ENCODE peak calls at places on chromosomes 7 and 10, in eight cellular contexts. M, Z, L, K, D, O, B and E are unnamed samples.
A peak's percentile ranks its signal among the peaks of the same experiment; 100 is the strongest.

GRCh38 chr10:8404721-8405120 is 350.2 kb downstream of the GATA3 start:
- DNase-seq in M (no peak), Z (no peak), L (no peak), K (no peak), D (no peak), O (no peak), B (no peak), E (no peak)

GRCh38 chr10:101536800-101537199 is 51.3 kb downstream of the POLL start:
- DNase-seq in M (peak; percentile 32), Z (no peak), L (peak; percentile 57), K (no peak), D (peak; percentile 20), O (no peak), B (peak; percentile 62), E (no peak)

GRCh38 chr10:71076473-71077142 is 135.8 kb upstream of the UNC5B start:
- DNase-seq in M (no peak), Z (no peak), L (no peak), K (no peak), D (no peak), O (no peak), B (no peak), E (no peak)

GRCh38 chr7:116432517-116432916 is 67.0 kb upstream of the CAV2 start:
- DNase-seq in M (no peak), Z (no peak), L (no peak), K (no peak), D (no peak), O (no peak), B (no peak), E (no peak)

GRCh38 chr7:80450621-80451308 is 61.1 kb downstream of the GNAT3 start:
- DNase-seq in M (peak; percentile 13), Z (no peak), L (peak; percentile 62), K (no peak), D (no peak), O (no peak), B (peak; percentile 52), E (no peak)

GRCh38 chr10:63641799-63642198 is 120.6 kb downstream of the REEP3 start:
- DNase-seq in M (no peak), Z (no peak), L (no peak), K (no peak), D (no peak), O (no peak), B (no peak), E (no peak)

GRCh38 chr10:110642204-110642979 is 1.7 kb upstream of the RBM20 start:
- DNase-seq in M (no peak), Z (no peak), L (no peak), K (no peak), D (no peak), O (no peak), B (no peak), E (no peak)

GRCh38 chr7:72465521-72465920 is 53.4 kb upstream of the CALN1 start:
- DNase-seq in M (no peak), Z (no peak), L (no peak), K (no peak), D (no peak), O (no peak), B (no peak), E (no peak)

GRCh38 chr7:5701085-5701914 is 80.2 kb downstream of the RNF216 start:
- DNase-seq in M (no peak), Z (no peak), L (peak; percentile 75), K (no peak), D (no peak), O (no peak), B (no peak), E (no peak)

GRCh38 chr10:69819713-69820506 is 18.2 kb downstream of the COL13A1 start:
- DNase-seq in M (peak; percentile 22), Z (no peak), L (no peak), K (no peak), D (peak; percentile 48), O (no peak), B (no peak), E (no peak)

GRCh38 chr7:7770228-7770627 is 51.8 kb upstream of the RPA3 start:
- DNase-seq in M (peak; percentile 75), Z (no peak), L (no peak), K (no peak), D (no peak), O (no peak), B (peak; percentile 54), E (no peak)

GRCh38 chr7:135467207-135467711 is 42.6 kb downstream of the CNOT4 start:
- DNase-seq in M (no peak), Z (no peak), L (peak; percentile 92), K (no peak), D (no peak), O (no peak), B (no peak), E (no peak)

GRCh38 chr10:18312385-18313145 is 172.3 kb downstream of the CACNB2 start:
- DNase-seq in M (peak; percentile 48), Z (no peak), L (peak; percentile 27), K (no peak), D (peak; percentile 27), O (no peak), B (peak; percentile 71), E (peak; percentile 11)

GRCh38 chr10:92184977-92185376 is 105.9 kb downstream of the CPEB3 start:
- DNase-seq in M (no peak), Z (no peak), L (no peak), K (no peak), D (no peak), O (no peak), B (no peak), E (no peak)

GRCh38 chr10:35626971-35627507 is 15.1 kb downstream of the FZD8 start:
- DNase-seq in M (peak; percentile 36), Z (no peak), L (no peak), K (no peak), D (no peak), O (no peak), B (peak; percentile 73), E (no peak)

GRCh38 chr10:35635576-35635975 is 6.5 kb downstream of the FZD8 start:
- DNase-seq in M (peak; percentile 75), Z (no peak), L (peak; percentile 75), K (no peak), D (peak; percentile 46), O (peak; percentile 69), B (peak; percentile 88), E (no peak)

GRCh38 chr10:35632027-35632426 is 10.1 kb downstream of the FZD8 start:
- DNase-seq in M (no peak), Z (no peak), L (no peak), K (no peak), D (no peak), O (no peak), B (no peak), E (no peak)

GRCh38 chr10:35633006-35633980 is 8.8 kb downstream of the FZD8 start:
- DNase-seq in M (no peak), Z (no peak), L (peak; percentile 35), K (no peak), D (no peak), O (no peak), B (no peak), E (no peak)

DNA sequence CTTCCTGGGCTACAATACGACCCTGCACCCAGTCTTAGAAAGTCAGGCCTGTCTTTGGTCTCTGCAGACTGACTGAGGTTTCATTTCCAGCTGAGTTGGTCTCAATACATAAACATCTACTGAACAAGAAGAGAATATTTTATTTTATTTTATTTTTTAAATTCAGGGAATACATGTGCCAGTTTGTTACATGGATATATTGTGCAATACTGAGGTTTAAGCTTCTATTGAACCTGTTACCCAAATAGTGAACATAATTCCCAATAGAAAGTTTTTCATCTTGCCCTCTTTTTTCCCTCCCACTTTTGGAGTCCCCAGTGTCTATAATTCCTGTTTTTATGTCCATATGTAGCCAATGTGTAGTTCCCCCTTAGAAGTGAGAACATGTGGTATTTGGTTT is 10.7 kb downstream of the FZD8 start:
- DNase-seq in M (no peak), Z (no peak), L (no peak), K (no peak), D (no peak), O (no peak), B (no peak), E (no peak)
- TF ChIP-seq CTCF in M (no peak), Z (no peak), L (no peak), K (no peak), D (no peak), O (no peak), B (no peak), E (no peak)

DNA sequence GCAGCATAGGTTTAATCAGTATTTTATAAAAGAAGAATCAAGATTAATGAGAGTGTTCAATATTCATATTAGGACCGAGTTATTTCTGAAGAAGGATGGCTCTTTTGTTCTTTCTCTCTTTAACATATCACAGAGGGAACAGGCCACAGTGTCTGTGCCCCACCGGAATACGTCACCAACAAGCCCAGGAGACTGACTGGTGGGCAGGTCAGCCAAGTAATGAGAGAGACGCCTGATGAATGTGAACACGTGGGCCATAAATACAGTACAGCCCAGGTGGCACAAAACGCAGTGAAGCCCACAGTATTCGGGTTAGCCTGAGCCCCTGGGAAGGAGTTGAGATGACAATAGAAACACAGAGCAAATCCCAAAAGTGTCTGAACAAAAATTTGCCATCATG is 91.2 kb downstream of the KIAA1549 start:
- DNase-seq in M (no peak), Z (no peak), L (no peak), K (no peak), D (no peak), O (no peak), B (no peak), E (no peak)
- H3K4me3 ChIP-seq in M (no peak overlapping the region), Z (no peak overlapping the region), L (no peak overlapping the region), K (no peak overlapping the region), D (peak overlapping the region; percentile 16), O (no peak overlapping the region), B (no peak overlapping the region), E (no peak overlapping the region)

GRCh38 chr7:140176811-140177702 is at the start of gene KDM7A:
- DNase-seq in M (peak; percentile 97), Z (peak; percentile 94), L (peak; percentile 92), K (peak; percentile 70), D (no peak), O (peak; percentile 83), B (peak; percentile 84), E (peak; percentile 55)
- TF ChIP-seq CTCF in M (no peak), Z (no peak), L (no peak), K (no peak), D (no peak), O (no peak), B (no peak), E (no peak)

GRCh38 chr7:24701232-24701898 is 55.9 kb downstream of the GSDME start:
- DNase-seq in M (peak; percentile 73), Z (no peak), L (peak; percentile 85), K (no peak), D (peak; percentile 92), O (no peak), B (peak; percentile 88), E (peak; percentile 67)

GRCh38 chr7:24700446-24701044 is 56.7 kb downstream of the GSDME start:
- DNase-seq in M (peak; percentile 28), Z (no peak), L (no peak), K (no peak), D (no peak), O (no peak), B (peak; percentile 63), E (no peak)

GRCh38 chr7:24702674-24703235 is 54.5 kb downstream of the GSDME start:
- DNase-seq in M (peak; percentile 35), Z (no peak), L (no peak), K (no peak), D (no peak), O (no peak), B (peak; percentile 68), E (no peak)

GRCh38 chr7:24703296-24703695 is 54.0 kb downstream of the GSDME start:
- DNase-seq in M (peak; percentile 11), Z (no peak), L (peak; percentile 71), K (no peak), D (no peak), O (no peak), B (peak; percentile 54), E (no peak)

DNA sequence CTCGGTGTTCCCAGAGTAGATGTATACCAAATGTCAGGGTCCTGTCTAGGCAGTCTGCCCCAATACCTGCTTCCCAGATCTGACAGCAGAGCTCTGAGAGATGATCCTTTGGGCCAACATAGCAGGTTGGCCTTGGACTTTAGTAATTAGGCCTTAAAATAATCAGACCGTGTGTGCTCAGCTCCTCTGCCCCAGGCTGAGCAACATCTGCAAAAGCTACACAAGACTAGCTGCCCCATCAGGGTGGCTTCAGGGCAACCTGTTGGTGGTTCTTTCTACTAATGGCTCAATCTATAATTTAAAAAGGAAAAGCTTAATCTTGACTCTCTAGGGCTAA is 55.4 kb downstream of the GSDME start:
- DNase-seq in M (no peak), Z (no peak), L (no peak), K (no peak), D (no peak), O (no peak), B (no peak), E (no peak)
- H3K4me3 ChIP-seq in M (no peak overlapping the region), Z (no peak overlapping the region), L (no peak overlapping the region), K (no peak overlapping the region), D (no peak overlapping the region), O (no peak overlapping the region), B (no peak overlapping the region), E (no peak overlapping the region)